ENCODE peak calls at places on chromosome 17, in seven cellular contexts. V is tibial nerve, Y is A549, G is H1, W is transverse colon, R is stomach, N is upper lobe of left lung. H is an unnamed sample. For H3K4me1, the result is how much of the 10 kb centered on the place peaks cover.

GRCh38 chr17:41442772-41443171 is 2.0 kb upstream of the KRT38 start:
- DNase-seq in V (no peak), G (no peak), R (no peak), N (no peak), Y (no peak), W (no peak), H (no peak)

GRCh38 chr17:35046740-35047283 is 16.7 kb downstream of the RFFL start:
- DNase-seq in R (no peak), Y (no peak), W (no peak), V (no peak), N (no peak), G (no peak), H (no peak)

GRCh38 chr17:13522749-13523148 is 79.0 kb downstream of the HS3ST3A1 start:
- DNase-seq in G (no peak), Y (no peak), N (no peak), V (no peak), R (no peak), W (no peak), H (no peak)

GRCh38 chr17:29640413-29640812 is 17.7 kb upstream of the CORO6 start:
- DNase-seq in N (no peak), G (no peak), V (no peak), W (no peak), R (no peak), Y (no peak), H (no peak)

GRCh38 chr17:11986939-11987329 is 10.3 kb downstream of the ZNF18 start:
- DNase-seq in G (no peak), N (no peak), V (no peak), Y (peak), R (no peak), W (no peak), H (no peak)

GRCh38 chr17:46979023-46979870 is at the start of gene RPRML:
- DNase-seq in Y (peak), R (peak), W (peak), N (peak), G (no peak), V (no peak), H (peak)

GRCh38 chr17:2192367-2193028 is 111.1 kb downstream of the SMG6 start:
- DNase-seq in R (no peak), N (no peak), V (no peak), G (no peak), Y (peak), W (peak), H (no peak)

GRCh38 chr17:2042355-2042929 is 620 bp downstream of the OVCA2 start:
- DNase-seq in V (no peak), N (no peak), R (no peak), G (no peak), W (no peak), Y (peak), H (peak)

GRCh38 chr17:46978489-46979022 is 497 bp downstream of the RPRML start:
- DNase-seq in G (no peak), N (peak), Y (no peak), V (no peak), R (no peak), W (no peak), H (no peak)

GRCh38 chr17:39016193-39017153 is 49.3 kb upstream of the FBXO47 start:
- DNase-seq in N (no peak), G (no peak), Y (no peak), R (no peak), W (no peak), V (no peak), H (no peak)

GRCh38 chr17:53626286-53626685 is 196.4 kb upstream of the KIF2B start:
- DNase-seq in N (no peak), G (no peak), V (no peak), W (no peak), Y (no peak), R (no peak), H (no peak)

GRCh38 chr17:73827627-73828241 is 183.5 kb upstream of the SDK2 start:
- DNase-seq in W (peak), Y (no peak), V (no peak), R (no peak), N (no peak), G (peak), H (no peak)

GRCh38 chr17:3870871-3871306 is 22.0 kb downstream of the CAMKK1 start:
- DNase-seq in W (peak), G (no peak), Y (no peak), N (no peak), R (peak), V (no peak), H (no peak)

GRCh38 chr17:12644623-12645022 is 21.1 kb upstream of the MYOCD start:
- DNase-seq in V (no peak), N (no peak), R (no peak), W (no peak), G (no peak), Y (no peak), H (no peak)

GRCh38 chr17:70278846-70279465 is 109.6 kb downstream of the KCNJ2 start:
- DNase-seq in R (no peak), W (no peak), V (no peak), N (no peak), G (no peak), Y (no peak), H (no peak)

GRCh38 chr17:79992657-79993389 is 42.8 kb downstream of the TBC1D16 start:
- DNase-seq in V (no peak), G (no peak), N (no peak), W (no peak), Y (no peak), R (no peak), H (peak)

GRCh38 chr17:79991140-79991923 is 44.3 kb downstream of the TBC1D16 start:
- DNase-seq in G (peak), Y (peak), W (peak), N (peak), V (peak), R (peak), H (peak)

GRCh38 chr17:79993390-79994221 is 42.1 kb downstream of the TBC1D16 start:
- DNase-seq in R (peak), G (peak), Y (peak), N (peak), W (peak), V (peak), H (peak)

GRCh38 chr17:79990704-79991103 is 45.0 kb downstream of the TBC1D16 start:
- DNase-seq in R (no peak), W (no peak), V (no peak), N (no peak), G (no peak), Y (no peak), H (peak)

DNA sequence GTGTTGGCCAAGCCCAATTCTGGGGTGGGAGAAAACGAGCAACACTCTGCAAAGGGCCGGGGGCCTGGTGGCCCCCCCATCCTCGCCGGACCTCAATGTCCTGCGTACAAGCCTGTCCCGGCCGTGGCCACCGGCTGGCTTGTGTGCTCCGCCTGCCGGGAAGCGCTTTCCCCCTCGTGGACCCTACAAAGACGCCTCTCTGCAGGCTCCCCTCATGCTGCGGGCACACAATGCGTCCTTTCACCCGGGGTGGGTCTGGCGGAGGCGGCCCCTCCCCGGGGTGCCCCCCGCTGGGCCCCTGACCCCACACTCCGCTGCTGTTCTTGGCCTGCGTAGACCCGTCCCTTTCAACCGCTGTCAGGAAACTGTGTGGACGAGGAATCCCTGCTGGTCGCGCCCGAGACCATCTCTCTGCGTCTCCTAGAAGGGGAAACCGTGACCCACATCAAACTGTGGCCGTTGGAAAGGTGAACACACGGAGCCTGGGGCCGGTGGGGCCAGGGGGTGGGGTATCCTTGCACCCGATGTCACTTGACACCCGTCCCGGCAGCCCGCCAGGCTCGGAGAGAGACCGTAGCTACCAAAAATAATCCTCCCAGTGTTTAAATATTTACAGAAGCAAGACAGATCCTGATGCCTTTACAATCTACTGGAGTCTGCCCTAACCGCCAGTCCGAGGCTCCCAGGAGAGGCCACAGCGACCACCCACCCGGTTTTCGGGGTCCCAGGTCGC is 43.6 kb downstream of the TBC1D16 start:
- DNase-seq in W (peak), G (no peak), N (peak), V (no peak), Y (peak), R (peak), H (peak)
- TF ChIP-seq EP300 in W (no peak), G (no peak), N (no peak), V (no peak), Y (no peak), R (no peak), H (no peak)

GRCh38 chr17:49898547-49899490 is 51.0 kb upstream of the TAC4 start:
- DNase-seq in N (no peak), Y (peak), R (no peak), W (no peak), G (peak), V (no peak), H (no peak)
- H3K4me1 ChIP-seq in N (under half), Y (under half), R (under half), W (under half), G (under half), V (under half), H (under half)

GRCh38 chr17:78779848-78780247 is 2.2 kb downstream of the CYTH1 start:
- DNase-seq in R (no peak), N (no peak), W (peak), V (no peak), G (no peak), Y (no peak), H (no peak)

GRCh38 chr17:78780335-78780734 is 1.7 kb downstream of the CYTH1 start:
- DNase-seq in R (no peak), Y (no peak), V (no peak), N (no peak), W (no peak), G (no peak), H (no peak)

GRCh38 chr17:78780852-78781338 is 1.2 kb downstream of the CYTH1 start:
- DNase-seq in V (no peak), W (no peak), G (no peak), N (no peak), R (no peak), Y (no peak), H (peak)

GRCh38 chr17:78783711-78784396 is 1.8 kb upstream of the CYTH1 start:
- DNase-seq in R (no peak), V (no peak), W (no peak), N (no peak), Y (no peak), G (no peak), H (no peak)

DNA sequence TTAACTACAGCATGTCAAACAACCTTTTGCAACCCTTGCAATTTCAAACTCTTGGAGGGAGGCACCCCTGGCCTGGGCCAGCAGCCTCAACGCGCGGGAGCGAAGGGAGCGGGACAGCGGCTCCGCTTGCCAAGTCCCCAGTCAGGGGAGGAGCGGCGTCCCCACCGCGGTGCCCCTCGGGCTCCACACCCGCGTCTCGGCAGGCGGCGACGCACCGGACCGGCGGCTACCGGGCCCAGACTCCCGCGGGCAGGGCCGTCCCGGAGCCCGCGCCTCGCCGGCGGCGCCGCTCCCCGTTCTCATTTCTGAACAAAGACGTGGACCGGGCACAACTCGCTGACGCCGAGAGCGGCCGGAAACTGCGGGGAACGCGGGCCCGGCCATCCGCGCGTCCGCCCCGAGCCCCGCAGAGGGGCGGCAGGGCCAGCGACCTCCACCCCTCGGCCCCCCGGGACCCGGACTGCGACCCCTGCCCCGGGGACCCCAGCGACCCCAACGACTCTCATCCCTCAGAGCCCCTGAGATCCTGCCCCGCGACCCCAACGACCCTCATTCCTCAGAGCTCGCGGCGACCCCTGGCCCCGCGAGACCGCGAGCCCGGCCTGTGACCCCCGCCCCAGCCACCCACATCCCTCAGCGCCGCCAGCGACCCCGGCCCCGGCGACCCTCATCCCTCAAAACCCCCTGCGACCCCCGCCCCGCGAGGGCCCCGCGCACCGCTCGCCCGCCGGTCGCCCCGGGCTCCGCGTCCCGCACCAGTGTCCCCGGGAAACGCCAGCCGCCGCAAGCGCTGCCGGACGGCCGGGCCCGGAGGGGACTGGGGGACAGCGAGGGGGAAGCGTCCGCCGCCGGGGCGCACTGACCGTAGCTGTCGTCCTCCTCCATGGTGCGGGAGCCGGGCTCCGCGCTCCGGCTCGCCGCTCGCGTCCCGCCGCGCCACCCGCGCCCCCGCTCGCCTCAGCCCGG is at the start of gene CYTH1:
- DNase-seq in N (peak), V (no peak), R (peak), G (no peak), Y (no peak), W (peak), H (no peak)
- TF ChIP-seq POLR2A in N (peak), V (peak), R (no peak), G (no peak), Y (peak), W (no peak), H (peak)

GRCh38 chr17:78048346-78049292 is 79.9 kb downstream of the TMC6 start:
- DNase-seq in Y (no peak), R (no peak), N (no peak), W (no peak), V (no peak), G (no peak), H (no peak)
- TF ChIP-seq EP300 in Y (no peak), R (no peak), N (no peak), W (no peak), V (no peak), G (no peak), H (no peak)

GRCh38 chr17:7018331-7018964 is 4.4 kb upstream of the BCL6B start:
- DNase-seq in R (no peak), N (peak), W (peak), Y (no peak), V (peak), G (no peak), H (peak)

GRCh38 chr17:7015587-7016020 is 3.2 kb downstream of the RNASEK start:
- DNase-seq in G (no peak), R (no peak), Y (no peak), W (no peak), N (no peak), V (no peak), H (no peak)

GRCh38 chr17:7017827-7018200 is 5.0 kb upstream of the BCL6B start:
- DNase-seq in Y (no peak), W (no peak), V (no peak), G (no peak), N (no peak), R (no peak), H (no peak)

GRCh38 chr17:7016406-7016805 is 4.0 kb downstream of the RNASEK start:
- DNase-seq in Y (no peak), W (no peak), G (no peak), R (no peak), N (no peak), V (no peak), H (no peak)

GRCh38 chr17:7016886-7017826 is 4.7 kb downstream of the RNASEK start:
- DNase-seq in R (no peak), Y (no peak), W (no peak), N (no peak), V (no peak), G (no peak), H (no peak)
- H3K4me1 ChIP-seq in R (under half), Y (under half), W (under half), N (half or more), V (under half), G (under half), H (under half)

DNA sequence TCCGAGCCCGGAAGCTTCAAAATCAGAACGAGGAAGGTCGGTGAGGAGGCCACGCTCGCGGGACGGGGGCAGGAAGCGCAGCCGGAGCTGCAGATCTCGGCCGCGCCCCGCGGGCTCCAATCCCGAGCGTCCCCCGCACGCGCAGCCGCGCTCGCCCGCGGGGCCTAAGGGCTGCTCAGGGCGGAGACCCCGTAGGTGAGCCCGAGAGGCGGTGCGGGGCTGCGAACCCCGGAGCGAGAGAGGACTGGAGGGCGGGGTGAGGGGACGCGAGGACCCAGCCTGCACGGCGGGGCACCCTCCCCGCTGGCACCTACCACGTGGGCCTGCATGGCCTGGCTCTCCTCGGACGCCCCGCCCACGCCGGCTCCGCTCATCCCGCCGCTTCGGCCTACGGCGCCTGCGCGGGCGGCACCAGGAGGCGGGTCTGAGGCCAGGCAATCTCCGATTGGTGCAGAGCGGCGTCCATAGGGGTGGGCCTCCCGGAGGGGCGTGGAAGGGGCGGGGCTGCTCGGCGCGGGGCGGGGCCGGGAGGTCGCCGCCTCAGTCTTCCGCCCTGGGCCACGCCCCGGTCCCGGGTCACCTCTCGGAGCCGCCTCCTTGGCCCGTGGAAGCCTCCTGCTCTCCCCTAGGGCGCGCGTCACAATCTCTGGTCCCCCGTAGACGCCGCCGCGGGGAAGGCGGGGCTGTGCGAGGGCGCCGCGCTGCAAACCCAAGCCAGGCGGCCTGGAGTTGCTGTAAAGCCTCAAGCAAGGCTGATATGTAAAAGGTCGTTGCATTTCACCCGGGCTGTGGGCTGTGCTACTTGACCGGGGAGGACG is 27.8 kb upstream of the METRNL start:
- DNase-seq in Y (peak), V (peak), N (peak), W (peak), G (peak), R (peak), H (peak)
- TF ChIP-seq POLR2A in Y (peak), V (peak), N (peak), W (peak), G (no peak), R (no peak), H (peak)

GRCh38 chr17:18016426-18016825 is 22.5 kb downstream of the ATPAF2 start:
- DNase-seq in R (no peak), W (no peak), V (no peak), N (no peak), Y (no peak), G (no peak), H (no peak)

GRCh38 chr17:18018411-18018921 is 20.5 kb downstream of the ATPAF2 start:
- DNase-seq in W (no peak), V (no peak), G (no peak), R (no peak), Y (no peak), N (peak), H (no peak)

GRCh38 chr17:18020971-18021370 is 18.0 kb downstream of the ATPAF2 start:
- DNase-seq in W (no peak), G (no peak), N (no peak), V (no peak), Y (no peak), R (no peak), H (no peak)

GRCh38 chr17:18015603-18016002 is 23.4 kb downstream of the ATPAF2 start:
- DNase-seq in V (no peak), Y (no peak), R (no peak), G (no peak), W (no peak), N (no peak), H (no peak)

DNA sequence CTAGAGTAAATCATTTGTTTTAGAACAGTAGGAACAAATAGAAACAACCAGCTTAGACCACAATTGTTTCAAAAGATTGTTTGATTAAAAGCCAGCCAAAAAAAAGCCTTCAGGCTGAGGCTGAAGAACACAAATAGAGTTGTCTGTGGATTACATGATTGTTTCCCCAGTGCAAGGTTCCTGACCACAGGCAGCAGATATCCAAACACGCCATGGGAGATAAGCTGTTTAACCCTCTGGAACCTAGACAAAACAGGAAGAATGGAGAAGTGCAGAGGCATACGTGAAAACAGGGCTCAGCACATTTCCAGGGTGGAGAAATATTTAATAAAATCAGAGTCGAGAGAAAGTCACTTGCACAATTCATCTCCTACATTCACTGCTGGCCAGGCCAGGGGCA is 21.0 kb downstream of the ATPAF2 start:
- DNase-seq in W (no peak), G (no peak), V (no peak), N (no peak), R (peak), Y (no peak), H (no peak)
- TF ChIP-seq EP300 in W (no peak), G (no peak), V (no peak), N (no peak), R (no peak), Y (no peak), H (no peak)

DNA sequence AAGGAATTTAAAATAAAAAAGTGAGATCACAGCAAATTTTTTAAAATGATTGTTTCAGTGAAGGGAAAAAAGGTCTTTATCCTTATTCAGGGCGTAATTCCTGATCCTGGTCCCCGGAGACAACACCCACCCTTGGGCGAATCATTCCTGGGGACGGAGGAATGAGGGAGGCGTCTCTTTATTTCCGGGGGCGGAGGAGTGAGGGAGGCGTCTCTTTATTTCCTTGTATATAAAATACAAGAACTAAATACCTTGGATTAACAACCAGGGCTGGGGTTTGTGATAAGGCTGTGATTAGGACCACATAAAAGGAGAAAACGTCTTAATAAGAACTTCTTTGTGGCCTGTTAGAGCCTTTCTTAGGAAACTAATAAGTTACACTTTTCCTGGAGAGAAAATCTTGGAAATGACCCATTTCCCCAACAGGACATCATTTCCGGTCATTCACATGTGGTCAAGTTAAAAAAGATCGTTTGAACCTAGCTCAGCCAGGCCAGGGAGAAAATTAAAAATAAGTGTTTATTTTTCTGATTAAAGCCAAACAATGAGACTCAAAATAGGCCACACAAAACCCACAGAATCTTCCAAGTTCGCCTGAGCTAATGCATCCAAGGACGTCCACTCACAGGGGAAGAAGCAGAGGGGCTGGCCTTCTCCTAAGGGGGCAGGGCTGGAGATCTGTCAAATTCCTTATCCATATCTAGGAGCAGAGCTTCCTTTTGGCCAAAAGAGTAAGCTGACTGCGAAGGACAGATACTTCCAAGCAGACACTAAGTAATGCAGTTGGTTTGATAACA is 98.1 kb downstream of the MRM3 start:
- DNase-seq in W (no peak), Y (no peak), V (no peak), G (no peak), R (peak), N (no peak), H (no peak)
- H3K4me1 ChIP-seq in W (under half), Y (under half), V (under half), G (under half), R (under half), N (under half), H (under half)